ENCODE peak calls at places on chromosomes 6 and 20, in seven cellular contexts. Z is lung, X is mesendoderm, T is stomach, I is transverse colon, C is left lung, Q is lower lobe of right lung. R is an unnamed sample.

GRCh38 chr6:7172605-7173185 is 64.9 kb downstream of the RREB1 start:
- DNase-seq in Z (no peak), X (no peak), T (no peak), I (no peak), C (no peak), Q (no peak), R (no peak)

GRCh38 chr6:143696327-143697000 is 18.7 kb downstream of the PHACTR2 start:
- DNase-seq in Z (no peak), X (no peak), T (no peak), I (no peak), C (no peak), Q (no peak), R (no peak)

GRCh38 chr20:1809121-1809520 is 86.1 kb upstream of the SIRPA start:
- DNase-seq in Z (no peak), X (no peak), T (no peak), I (no peak), C (no peak), Q (no peak), R (no peak)

GRCh38 chr6:14781707-14782306 is 464.1 kb upstream of the JARID2 start:
- DNase-seq in Z (no peak), X (no peak), T (no peak), I (no peak), C (no peak), Q (no peak), R (no peak)

GRCh38 chr6:148035763-148036390 is 306.8 kb upstream of the SASH1 start:
- DNase-seq in Z (no peak), X (no peak), T (no peak), I (no peak), C (no peak), Q (no peak), R (no peak)

GRCh38 chr6:167676666-167677421 is 149.9 kb upstream of the AFDN start:
- DNase-seq in Z (no peak), X (no peak), T (no peak), I (peak; percentile 56), C (no peak), Q (no peak), R (no peak)

GRCh38 chr20:21511850-21512633 is 1.8 kb downstream of the NKX2-2 start:
- DNase-seq in Z (no peak), X (peak; percentile 56), T (no peak), I (no peak), C (peak; percentile 73), Q (peak; percentile 45), R (no peak)

GRCh38 chr6:52390361-52390727 is 28.4 kb downstream of the PAQR8 start:
- DNase-seq in Z (no peak), X (no peak), T (no peak), I (no peak), C (no peak), Q (no peak), R (no peak)

GRCh38 chr6:11212625-11213024 is 19.8 kb downstream of the NEDD9 start:
- DNase-seq in Z (peak; percentile 57), X (no peak), T (no peak), I (no peak), C (no peak), Q (no peak), R (no peak)

GRCh38 chr6:31834367-31834703 is 6.8 kb downstream of the HSPA1B start:
- DNase-seq in Z (peak; percentile 82), X (peak; percentile 92), T (peak; percentile 87), I (peak; percentile 90), C (peak; percentile 96), Q (peak; percentile 90), R (peak; percentile 87)

GRCh38 chr6:5990776-5991175 is 15.9 kb downstream of the NRN1 start:
- DNase-seq in Z (no peak), X (no peak), T (no peak), I (no peak), C (no peak), Q (no peak), R (no peak)

GRCh38 chr6:5540375-5540774 is 279.1 kb downstream of the FARS2 start:
- DNase-seq in Z (no peak), X (no peak), T (no peak), I (no peak), C (no peak), Q (no peak), R (no peak)

DNA sequence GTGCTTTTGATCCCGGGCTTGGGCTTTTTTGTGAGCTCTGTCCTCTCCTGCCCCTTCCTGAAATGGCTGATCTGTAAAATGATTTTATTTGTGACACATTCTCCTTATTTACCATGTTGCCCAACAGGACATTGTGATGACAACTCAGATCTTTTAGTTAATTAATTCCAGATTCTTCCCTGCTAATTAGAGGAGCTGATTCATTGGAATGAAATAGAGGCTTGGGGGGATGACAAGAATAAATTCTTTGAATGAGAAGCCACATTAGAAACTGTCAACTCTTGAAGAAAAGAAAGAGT is 26.1 kb upstream of the GABRR1 start:
- DNase-seq in Z (no peak), X (no peak), T (no peak), I (no peak), C (no peak), Q (no peak), R (no peak)
- H3K4me3 ChIP-seq in Z (no peak overlapping the region), X (no peak overlapping the region), T (no peak overlapping the region), I (no peak overlapping the region), C (no peak overlapping the region), Q (no peak overlapping the region), R (no peak overlapping the region)

GRCh38 chr6:108563292-108563691 is 2.6 kb downstream of the FOXO3 start:
- DNase-seq in Z (no peak), X (no peak), T (no peak), I (no peak), C (no peak), Q (no peak), R (no peak)
- H3K4me1 ChIP-seq in Z (peaks cover 8% of the 10 kb centered on the region), X (peaks cover 4% of the 10 kb centered on the region), T (peaks cover 35% of the 10 kb centered on the region), I (peaks cover 60% of the 10 kb centered on the region), C (peaks cover 32% of the 10 kb centered on the region), Q (peaks cover 56% of the 10 kb centered on the region), R (peaks cover 31% of the 10 kb centered on the region)

DNA sequence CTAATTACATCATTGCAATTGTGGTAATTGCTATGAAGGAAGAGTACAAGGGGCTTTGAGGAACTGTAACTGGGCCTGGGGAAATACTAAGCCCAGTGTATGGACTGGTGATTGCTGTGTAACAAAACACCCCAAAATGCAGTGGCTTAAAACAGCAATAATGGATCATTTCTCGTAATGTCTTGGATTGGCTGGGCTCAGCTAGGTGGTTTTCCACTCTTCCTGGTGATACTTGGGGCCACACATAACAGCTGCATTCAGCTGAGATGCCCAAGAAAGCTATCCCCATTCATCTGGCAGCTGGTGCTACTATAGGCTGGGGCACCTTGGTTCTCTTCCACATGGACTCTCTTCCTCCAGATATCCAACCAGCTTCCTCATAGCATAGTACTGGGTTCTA is 150.3 kb downstream of the EYA2 start:
- DNase-seq in Z (no peak), X (no peak), T (no peak), I (no peak), C (no peak), Q (no peak), R (no peak)
- H3K27ac ChIP-seq in Z (no peak overlapping the region), X (no peak overlapping the region), T (no peak overlapping the region), I (no peak overlapping the region), C (no peak overlapping the region), Q (no peak overlapping the region), R (no peak overlapping the region)

GRCh38 chr20:63682384-63683139 is 13.9 kb upstream of the TNFRSF6B start:
- DNase-seq in Z (peak; percentile 71), X (peak; percentile 67), T (peak; percentile 68), I (peak; percentile 53), C (no peak), Q (no peak), R (peak; percentile 86)

GRCh38 chr20:63680857-63681608 is 15.4 kb upstream of the TNFRSF6B start:
- DNase-seq in Z (no peak), X (no peak), T (no peak), I (no peak), C (no peak), Q (no peak), R (peak; percentile 82)

GRCh38 chr20:63680427-63680826 is 16.0 kb upstream of the TNFRSF6B start:
- DNase-seq in Z (no peak), X (no peak), T (no peak), I (no peak), C (no peak), Q (no peak), R (peak; percentile 90)

GRCh38 chr20:63679799-63680305 is 16.6 kb upstream of the TNFRSF6B start:
- DNase-seq in Z (no peak), X (no peak), T (no peak), I (no peak), C (no peak), Q (no peak), R (peak; percentile 81)

DNA sequence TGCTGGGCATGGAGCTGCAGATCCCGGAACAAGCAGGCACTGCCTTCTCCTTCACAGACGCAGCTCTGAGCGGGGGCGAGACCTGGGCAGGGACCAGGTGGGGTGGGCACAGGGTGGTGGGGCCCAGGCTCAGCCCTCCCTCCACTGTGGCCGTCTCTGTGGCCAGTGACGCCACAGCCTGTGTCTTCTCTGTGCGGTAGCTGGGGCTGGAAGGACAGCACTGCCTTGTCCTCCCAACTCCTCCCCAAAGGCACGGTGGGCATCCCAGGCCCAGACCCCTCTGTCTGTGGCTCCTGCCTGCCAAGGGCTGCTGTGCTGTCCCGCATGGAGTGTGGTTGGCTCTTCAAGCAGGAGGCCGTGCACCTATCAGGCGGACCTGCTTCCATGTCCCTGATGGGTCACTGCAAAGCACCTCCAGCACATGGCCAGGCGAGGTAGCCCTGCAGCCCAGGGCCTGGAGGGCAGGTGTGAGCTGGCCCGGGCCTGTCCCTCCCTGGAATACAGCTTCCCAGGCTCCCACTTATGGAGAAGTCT is 14.8 kb upstream of the TNFRSF6B start:
- DNase-seq in Z (no peak), X (no peak), T (no peak), I (no peak), C (peak; percentile 65), Q (no peak), R (peak; percentile 82)
- H3K4me3 ChIP-seq in Z (no peak overlapping the region), X (no peak overlapping the region), T (no peak overlapping the region), I (no peak overlapping the region), C (no peak overlapping the region), Q (no peak overlapping the region), R (no peak overlapping the region)